ENCODE peak calls at places on chromosomes 6 and 20, in ten cellular contexts. S, C, P, O, D, B, A, X, T and Y are unnamed samples.

GRCh38 chr6:19845271-19846046 is 8.3 kb downstream of the ID4 start:
- DNase-seq in X (no peak), C (no peak), T (no peak), P (no peak), A (no peak), O (no peak), S (no peak), B (no peak), D (peak), Y (no peak)

GRCh38 chr6:118542184-118542952 is 5.7 kb upstream of the PLN start:
- DNase-seq in A (no peak), X (no peak), C (no peak), S (no peak), O (no peak), T (no peak), B (no peak), D (peak), P (no peak), Y (no peak)

GRCh38 chr20:9532069-9532809 is 17.8 kb downstream of the LAMP5 start:
- DNase-seq in X (no peak), S (no peak), P (no peak), T (no peak), B (no peak), D (no peak), A (no peak), O (no peak), C (no peak), Y (no peak)

GRCh38 chr20:53914091-53914860 is 156.1 kb downstream of the BCAS1 start:
- DNase-seq in A (no peak), D (peak), O (no peak), S (no peak), T (no peak), X (no peak), B (no peak), C (no peak), P (no peak), Y (no peak)

GRCh38 chr6:137039010-137039409 is 5.8 kb downstream of the IL20RA start:
- DNase-seq in P (no peak), T (no peak), O (no peak), S (no peak), C (no peak), A (no peak), X (no peak), D (no peak), B (no peak), Y (no peak)

GRCh38 chr6:153092082-153093013 is 38.7 kb downstream of the RGS17 start:
- DNase-seq in T (no peak), D (peak), C (no peak), S (peak), A (no peak), P (peak), B (no peak), X (no peak), O (no peak), Y (no peak)

GRCh38 chr20:50048420-50049166 is 64.4 kb downstream of the UBE2V1 start:
- DNase-seq in P (no peak), S (no peak), C (no peak), D (peak), A (peak), B (no peak), T (peak), X (no peak), O (no peak), Y (no peak)

GRCh38 chr6:44122821-44123220 is 4.4 kb downstream of the MRPL14 start:
- DNase-seq in D (peak), O (no peak), P (no peak), X (no peak), T (no peak), A (peak), C (no peak), B (no peak), S (peak), Y (no peak)

GRCh38 chr20:47620808-47621805 is 119.4 kb downstream of the NCOA3 start:
- DNase-seq in T (no peak), D (peak), S (peak), P (peak), O (peak), X (no peak), C (no peak), A (peak), B (no peak), Y (no peak)

GRCh38 chr20:59253325-59253724 is 47.1 kb upstream of the EDN3 start:
- DNase-seq in S (peak), O (no peak), D (no peak), A (peak), P (no peak), C (no peak), T (no peak), B (no peak), X (no peak), Y (no peak)

GRCh38 chr6:34587325-34587724 is 31.2 kb upstream of the SPDEF start:
- DNase-seq in A (no peak), B (no peak), T (no peak), D (no peak), O (no peak), X (no peak), P (no peak), S (no peak), C (no peak), Y (no peak)

GRCh38 chr20:35359335-35359997 is 52.3 kb downstream of the UQCC1 start:
- DNase-seq in X (no peak), A (no peak), S (no peak), T (no peak), C (no peak), D (no peak), O (no peak), B (no peak), P (no peak), Y (no peak)

GRCh38 chr20:4153251-4153650 is 137.9 kb upstream of the RNF24 start:
- DNase-seq in X (no peak), T (no peak), S (no peak), P (no peak), O (no peak), D (peak), A (no peak), C (peak), B (no peak), Y (no peak)

GRCh38 chr6:26336355-26337198 is 28.4 kb upstream of the BTN3A2 start:
- DNase-seq in A (no peak), O (no peak), S (peak), D (peak), T (no peak), B (no peak), X (no peak), C (no peak), P (peak), Y (no peak)

GRCh38 chr6:99559056-99559455 is 9.4 kb downstream of the CCNC start:
- DNase-seq in D (no peak), X (no peak), C (no peak), B (no peak), A (no peak), P (no peak), O (no peak), T (no peak), S (peak), Y (no peak)

GRCh38 chr20:3788685-3789155 is 2.2 kb upstream of the CENPB start:
- DNase-seq in C (no peak), D (peak), S (no peak), P (no peak), O (no peak), B (no peak), A (no peak), X (no peak), T (no peak), Y (no peak)

GRCh38 chr6:27494987-27495385 is 22.1 kb upstream of the ZNF184 start:
- DNase-seq in B (no peak), P (no peak), T (no peak), D (no peak), A (no peak), C (no peak), S (no peak), O (no peak), X (no peak), Y (no peak)

GRCh38 chr6:89034586-89035251 is 45.8 kb upstream of the PNRC1 start:
- DNase-seq in B (no peak), X (no peak), O (no peak), T (no peak), C (no peak), S (peak), P (peak), A (no peak), D (peak), Y (no peak)

GRCh38 chr20:63316502-63316921 is 23.5 kb downstream of the COL20A1 start:
- DNase-seq in D (peak), A (no peak), S (no peak), P (no peak), X (no peak), O (no peak), T (no peak), B (no peak), C (no peak), Y (no peak)